ENCODE peak calls at places on chromosomes 12 and 14, in five cellular contexts. Z is midbrain, D is HepG2, N is psoas muscle, R is H4. U is an unnamed sample.

GRCh38 chr12:53074999-53075370 is 4.2 kb downstream of the SPRYD3 start:
- DNase-seq in Z (no peak), D (no peak), N (no peak), R (no peak), U (no peak)

GRCh38 chr12:14185441-14186192 is 179.9 kb upstream of the ATF7IP start:
- DNase-seq in Z (peak), D (peak), N (no peak), R (peak), U (peak)

GRCh38 chr14:59330455-59330854 is 134.7 kb downstream of the GPR135 start:
- DNase-seq in Z (no peak), D (no peak), N (no peak), R (no peak), U (no peak)

GRCh38 chr12:31796270-31796951 is 67.6 kb upstream of the AMN1 start:
- DNase-seq in Z (no peak), D (no peak), N (no peak), R (no peak), U (no peak)

GRCh38 chr12:107405436-107405835 is 280.2 kb upstream of the PWP1 start:
- DNase-seq in Z (peak), D (no peak), N (peak), R (no peak), U (no peak)

GRCh38 chr14:24066490-24067132 is 4.8 kb upstream of the CPNE6 start:
- DNase-seq in Z (no peak), D (no peak), N (no peak), R (no peak), U (no peak)

GRCh38 chr14:88005050-88005481 is at the start of gene GPR65:
- DNase-seq in Z (no peak), D (no peak), N (no peak), R (no peak), U (no peak)

GRCh38 chr14:74403619-74404417 is 22.2 kb downstream of the SYNDIG1L start:
- DNase-seq in Z (no peak), D (no peak), N (no peak), R (no peak), U (no peak)

GRCh38 chr14:55240526-55241178 is 30.6 kb upstream of the FBXO34 start:
- DNase-seq in Z (no peak), D (no peak), N (no peak), R (no peak), U (no peak)

GRCh38 chr14:64682173-64682710 is 22.0 kb upstream of the PLEKHG3 start:
- DNase-seq in Z (peak), D (no peak), N (peak), R (no peak), U (no peak)

GRCh38 chr12:5433081-5433839 is 1.4 kb downstream of the NTF3 start:
- DNase-seq in Z (no peak), D (no peak), N (no peak), R (no peak), U (no peak)

GRCh38 chr14:22844221-22845102 is 8.1 kb downstream of the MMP14 start:
- DNase-seq in Z (no peak), D (no peak), N (no peak), R (no peak), U (no peak)

GRCh38 chr12:30021046-30021833 is 237.5 kb upstream of the TMTC1 start:
- DNase-seq in Z (no peak), D (no peak), N (no peak), R (no peak), U (no peak)

GRCh38 chr12:114238808-114239207 is 167.1 kb downstream of the TBX5 start:
- DNase-seq in Z (no peak), D (no peak), N (no peak), R (no peak), U (no peak)

GRCh38 chr12:50505386-50505827 is 622 bp downstream of the DIP2B start:
- DNase-seq in Z (peak), D (no peak), N (no peak), R (no peak), U (no peak)

GRCh38 chr12:108305520-108305919 is 33.6 kb downstream of the CMKLR1 start:
- DNase-seq in Z (no peak), D (no peak), N (peak), R (peak), U (peak)

GRCh38 chr14:92589213-92589852 is 75.8 kb downstream of the RIN3 start:
- DNase-seq in Z (no peak), D (peak), N (no peak), R (peak), U (no peak)

GRCh38 chr12:109443794-109444193 is 33.3 kb downstream of the KCTD10 start:
- DNase-seq in Z (no peak), D (no peak), N (no peak), R (no peak), U (no peak)

GRCh38 chr12:46442723-46443122 is 70.2 kb upstream of the SLC38A2 start:
- DNase-seq in Z (no peak), D (no peak), N (no peak), R (no peak), U (no peak)

GRCh38 chr14:58395565-58395814 is 240 bp upstream of the TOMM20L start:
- DNase-seq in Z (no peak), D (no peak), N (no peak), R (no peak), U (peak)

GRCh38 chr14:23441076-23441475 is 5.6 kb upstream of the MYH7 start:
- DNase-seq in Z (no peak), D (no peak), N (no peak), R (no peak), U (no peak)

U was measured in HTR-8/SVneo.